ENCODE peak calls at places on chromosome 3, in seven cellular contexts. K is AG09319, A is mesothelial cell of epicardium, R is esophagus squamous epithelium, H is lower leg skin, C is GM12865, O is PC-9. P is an unnamed sample.

GRCh38 chr3:50365080-50365841 is 5.9 kb upstream of the TMEM115 start:
- DNase-seq in K (no peak), A (peak; percentile 80), R (peak; percentile 50), H (peak; percentile 97), C (peak; percentile 92), O (no peak), P (peak; percentile 73)

GRCh38 chr3:186002884-186003472 is 65.2 kb upstream of the TRA2B start:
- DNase-seq in K (no peak), A (no peak), R (no peak), H (peak; percentile 40), C (peak; percentile 56), O (no peak), P (no peak)

GRCh38 chr3:119443179-119443578 is 20.2 kb downstream of the TMEM39A start:
- DNase-seq in K (no peak), A (no peak), R (no peak), H (no peak), C (no peak), O (no peak), P (no peak)

GRCh38 chr3:183178833-183179549 is 16.5 kb upstream of the LAMP3 start:
- DNase-seq in K (no peak), A (no peak), R (no peak), H (peak; percentile 88), C (peak; percentile 32), O (peak; percentile 73), P (peak; percentile 40)

GRCh38 chr3:51974963-51975856 is at the start of gene ABHD14A:
- DNase-seq in K (no peak), A (peak; percentile 54), R (no peak), H (peak; percentile 93), C (peak; percentile 84), O (peak; percentile 76), P (no peak)

GRCh38 chr3:160707187-160707789 is 30.3 kb downstream of the ARL14 start:
- DNase-seq in K (no peak), A (no peak), R (no peak), H (no peak), C (peak; percentile 52), O (peak; percentile 21), P (peak; percentile 5)

GRCh38 chr3:38618343-38618742 is 31.1 kb downstream of the SCN5A start:
- DNase-seq in K (no peak), A (no peak), R (no peak), H (no peak), C (no peak), O (no peak), P (no peak)

GRCh38 chr3:127688416-127689265 is 15.9 kb downstream of the ABTB1 start:
- DNase-seq in K (no peak), A (peak; percentile 8), R (no peak), H (peak; percentile 68), C (no peak), O (no peak), P (no peak)

GRCh38 chr3:72273615-72274014 is 488.7 kb upstream of the PROK2 start:
- DNase-seq in K (peak; percentile 20), A (peak; percentile 41), R (no peak), H (no peak), C (no peak), O (no peak), P (no peak)

GRCh38 chr3:53046171-53047170 is 598 bp upstream of the SFMBT1 start:
- DNase-seq in K (no peak), A (no peak), R (no peak), H (peak; percentile 95), C (peak; percentile 84), O (peak; percentile 44), P (peak; percentile 32)

GRCh38 chr3:43759297-43759782 is 68.6 kb downstream of the ABHD5 start:
- DNase-seq in K (no peak), A (no peak), R (no peak), H (no peak), C (peak; percentile 5), O (peak; percentile 60), P (no peak)
- TF ChIP-seq CTCF in K (peak; percentile 21), A (no peak), R (no peak), H (no peak), C (peak; percentile 1), O (no peak), P (no peak)

GRCh38 chr3:142966808-142967207 is 3.3 kb upstream of the PAQR9 start:
- DNase-seq in K (no peak), A (no peak), R (no peak), H (no peak), C (no peak), O (no peak), P (no peak)
- TF ChIP-seq CTCF in K (no peak), A (no peak), R (no peak), H (no peak), C (no peak), O (no peak), P (no peak)

GRCh38 chr3:47663630-47664240 is 85.1 kb upstream of the CSPG5 start:
- DNase-seq in K (no peak), A (no peak), R (no peak), H (no peak), C (no peak), O (no peak), P (no peak)

GRCh38 chr3:47669026-47669749 is 90.5 kb upstream of the CSPG5 start:
- DNase-seq in K (no peak), A (no peak), R (no peak), H (no peak), C (no peak), O (no peak), P (no peak)

GRCh38 chr3:47661121-47661752 is 82.6 kb upstream of the CSPG5 start:
- DNase-seq in K (peak; percentile 4), A (no peak), R (no peak), H (no peak), C (no peak), O (no peak), P (no peak)

GRCh38 chr3:47666118-47666517 is 87.5 kb upstream of the CSPG5 start:
- DNase-seq in K (no peak), A (no peak), R (no peak), H (no peak), C (no peak), O (no peak), P (no peak)

DNA sequence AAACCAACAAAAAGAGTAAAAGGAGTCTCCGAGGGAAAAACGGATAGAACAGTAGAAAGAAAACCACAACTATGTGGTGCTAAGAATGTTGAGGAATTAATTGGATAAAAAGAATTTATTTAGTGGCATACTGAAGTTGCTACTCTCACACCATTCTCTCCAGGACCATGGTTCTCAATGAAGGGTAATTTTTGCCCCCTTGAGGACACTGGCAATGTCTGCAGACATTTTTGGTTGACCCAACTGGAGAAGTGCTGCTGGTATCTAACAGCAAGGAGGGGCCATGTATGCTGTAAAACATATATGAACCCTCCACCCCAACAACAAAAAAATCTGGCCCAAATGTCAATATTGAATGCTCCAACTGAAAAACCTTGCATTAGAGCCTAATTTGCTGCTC is 85.9 kb upstream of the CSPG5 start:
- DNase-seq in K (no peak), A (no peak), R (no peak), H (no peak), C (peak; percentile 28), O (no peak), P (no peak)
- TF ChIP-seq CTCF in K (peak; percentile 17), A (no peak), R (no peak), H (no peak), C (peak; percentile 15), O (no peak), P (peak; percentile 48)

DNA sequence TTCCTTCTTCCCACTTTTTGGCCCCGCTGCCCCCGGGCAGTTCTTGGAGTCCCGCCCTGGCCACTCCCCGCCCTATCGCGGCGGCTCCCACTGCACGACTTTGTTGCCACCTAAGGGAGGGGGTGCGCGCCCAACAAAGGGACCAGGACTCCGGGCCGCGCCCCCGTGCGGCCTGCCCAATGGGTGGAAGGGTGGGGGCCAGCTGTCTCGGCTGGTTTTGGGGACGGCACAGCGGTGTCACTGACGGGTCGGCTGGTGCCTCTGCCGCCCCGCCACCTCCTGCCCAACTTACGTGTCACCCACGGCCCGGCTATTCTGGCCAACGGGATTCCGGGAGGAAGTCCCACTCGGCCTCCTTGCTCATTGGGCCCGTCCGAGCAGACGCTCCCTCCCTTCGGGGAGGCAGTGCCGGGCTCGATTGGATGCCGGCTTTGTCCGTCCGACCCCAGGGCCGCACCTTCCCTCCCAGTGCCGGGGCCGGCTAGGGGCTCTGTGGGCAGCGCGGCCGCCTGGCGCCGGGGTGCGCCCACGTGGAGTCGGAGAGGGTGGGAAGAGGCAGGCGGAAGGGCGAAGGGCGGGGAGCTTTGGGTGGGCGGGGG is at the start of gene GOLIM4:
- DNase-seq in K (peak; percentile 95), A (peak; percentile 87), R (peak; percentile 84), H (peak; percentile 98), C (peak; percentile 99), O (peak; percentile 99), P (peak; percentile 87)
- TF ChIP-seq CTCF in K (peak; percentile 0), A (no peak), R (no peak), H (no peak), C (peak; percentile 21), O (peak; percentile 18), P (no peak)

GRCh38 chr3:94873751-94874150 is 810.9 kb downstream of the NSUN3 start:
- DNase-seq in K (no peak), A (no peak), R (no peak), H (no peak), C (no peak), O (no peak), P (no peak)

DNA sequence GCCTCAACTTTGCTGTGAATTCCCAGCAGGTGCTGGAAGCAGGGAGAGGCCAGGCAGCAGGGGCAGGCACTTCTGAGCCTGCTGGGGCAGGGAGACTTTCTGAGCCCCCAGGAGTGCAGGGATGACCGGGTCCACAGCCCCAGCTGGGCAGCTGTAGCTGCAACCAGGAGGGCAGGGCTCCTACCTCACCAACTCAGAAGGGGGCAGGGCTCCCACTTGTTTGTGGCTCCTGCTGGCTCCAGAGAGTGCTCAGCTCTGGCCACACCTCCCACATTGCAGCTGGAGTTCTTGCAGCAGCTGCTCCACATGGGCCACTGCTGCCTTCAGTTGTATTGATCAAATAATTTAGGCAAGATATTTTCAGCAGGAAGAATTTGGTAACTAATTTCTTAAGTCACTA is 812.3 kb downstream of the NSUN3 start:
- DNase-seq in K (no peak), A (no peak), R (no peak), H (no peak), C (no peak), O (no peak), P (no peak)
- TF ChIP-seq CTCF in K (no peak), A (no peak), R (no peak), H (no peak), C (no peak), O (no peak), P (no peak)

P was measured in neural crest cell.